ENCODE peak calls at places on chromosomes 4 and X, in ten cellular contexts. W is transverse colon, X is ovary, C is tibial nerve, U is esophagus muscularis mucosa, Z is vagina, E is thyroid gland, Y is spleen, M is uterus, R is IMR-90. T is an unnamed sample.

GRCh38 chr4:84697615-84698201 is 114.8 kb downstream of the CDS1 start:
- DNase-seq in E (no peak), W (no peak), X (no peak), R (peak; percentile 26), Z (no peak), C (no peak), Y (no peak), M (no peak), U (no peak), T (no peak)

GRCh38 chr4:145945431-145946155 is 7.0 kb upstream of the ZNF827 start:
- DNase-seq in W (no peak), C (no peak), E (no peak), R (peak; percentile 37), M (no peak), X (no peak), Z (no peak), U (no peak), Y (no peak), T (no peak)

GRCh38 chr4:19319607-19320006 is 932.1 kb upstream of the SLIT2 start:
- DNase-seq in X (no peak), R (no peak), M (no peak), C (no peak), Y (no peak), W (no peak), U (no peak), Z (no peak), E (no peak), T (no peak)

GRCh38 chrX:46849933-46850332 is 13.1 kb downstream of the RP2 start:
- DNase-seq in C (no peak), E (no peak), U (no peak), R (peak; percentile 34), Z (no peak), X (no peak), M (no peak), Y (no peak), W (no peak), T (no peak)

GRCh38 chrX:16828126-16828908 is 41.8 kb downstream of the RBBP7 start:
- DNase-seq in X (peak; percentile 76), E (peak; percentile 18), U (no peak), R (peak; percentile 91), Z (no peak), M (peak; percentile 38), C (peak; percentile 15), Y (no peak), W (peak; percentile 13), T (no peak)

GRCh38 chr4:116531870-116532269 is 553.5 kb downstream of the TRAM1L1 start:
- DNase-seq in Y (no peak), W (no peak), X (no peak), R (no peak), Z (no peak), C (no peak), E (no peak), U (no peak), M (no peak), T (no peak)

GRCh38 chrX:133776072-133776471 is 209.3 kb downstream of the GPC3 start:
- DNase-seq in Z (no peak), U (no peak), R (no peak), E (peak; percentile 3), X (no peak), C (no peak), Y (no peak), M (no peak), W (peak; percentile 9), T (no peak)

GRCh38 chr4:15457401-15458201 is 12.1 kb upstream of the CC2D2A start:
- DNase-seq in E (no peak), X (no peak), Y (no peak), Z (no peak), W (no peak), M (no peak), R (peak; percentile 81), C (no peak), U (peak; percentile 68), T (no peak)

GRCh38 chr4:56656346-56656643 is 24.8 kb downstream of the HOPX start:
- DNase-seq in X (no peak), E (no peak), R (no peak), M (peak; percentile 37), U (no peak), W (peak; percentile 49), C (no peak), Z (no peak), Y (peak; percentile 87), T (no peak)

GRCh38 chrX:150897371-150898319 is 823 bp downstream of the CD99L2 start:
- DNase-seq in R (no peak), E (peak; percentile 41), C (no peak), Z (no peak), X (no peak), U (no peak), W (peak; percentile 35), M (no peak), Y (peak; percentile 85), T (peak; percentile 19)

GRCh38 chrX:10813761-10814160 is 193.4 kb upstream of the MID1 start:
- DNase-seq in M (no peak), X (no peak), U (no peak), W (no peak), Y (no peak), R (no peak), Z (no peak), E (no peak), C (no peak), T (no peak)

GRCh38 chr4:176492648-176493302 is 173.0 kb downstream of the SPCS3 start:
- DNase-seq in M (no peak), Y (no peak), R (peak; percentile 34), E (no peak), C (no peak), U (no peak), W (no peak), X (no peak), Z (no peak), T (no peak)

GRCh38 chr4:182843813-182844325 is 73.3 kb downstream of the DCTD start:
- DNase-seq in R (no peak), W (no peak), Y (peak; percentile 62), C (no peak), M (no peak), U (no peak), E (no peak), X (no peak), Z (no peak), T (no peak)

GRCh38 chr4:101256222-101256621 is 91.1 kb downstream of the PPP3CA start:
- DNase-seq in E (no peak), C (no peak), Y (no peak), M (no peak), W (no peak), R (no peak), U (no peak), X (no peak), Z (no peak), T (no peak)

GRCh38 chr4:85777908-85778808 is 303.2 kb downstream of the ARHGAP24 start:
- DNase-seq in Y (no peak), M (no peak), W (no peak), Z (no peak), C (no peak), U (no peak), E (no peak), R (no peak), X (no peak), T (no peak)

GRCh38 chrX:40933132-40934078 is 151.8 kb upstream of the USP9X start:
- DNase-seq in X (no peak), C (no peak), W (no peak), U (no peak), R (peak; percentile 65), Z (no peak), M (no peak), Y (no peak), E (no peak), T (peak; percentile 17)

GRCh38 chr4:185931986-185932385 is 120.0 kb upstream of the SORBS2 start:
- DNase-seq in M (no peak), U (peak; percentile 50), E (no peak), Y (no peak), Z (no peak), X (no peak), C (no peak), R (no peak), W (no peak), T (no peak)
- H3K4me3 ChIP-seq in M (no peak overlapping the region), U (no peak overlapping the region), E (no peak overlapping the region), Y (peak overlapping the region; percentile 25), Z (no peak overlapping the region), X (no peak overlapping the region), C (no peak overlapping the region), R (no peak overlapping the region), W (no peak overlapping the region), T (no peak overlapping the region)

GRCh38 chrX:20253232-20253543 is 13.5 kb downstream of the RPS6KA3 start:
- DNase-seq in C (no peak), R (no peak), E (no peak), W (no peak), Z (no peak), X (no peak), Y (no peak), U (no peak), M (no peak), T (no peak)

GRCh38 chrX:20248592-20249192 is 18.0 kb downstream of the RPS6KA3 start:
- DNase-seq in W (no peak), C (no peak), X (no peak), Y (no peak), E (no peak), R (no peak), M (no peak), U (no peak), Z (no peak), T (no peak)

GRCh38 chrX:20254712-20255299 is 11.9 kb downstream of the RPS6KA3 start:
- DNase-seq in R (peak; percentile 71), M (no peak), E (no peak), W (no peak), U (no peak), C (no peak), Z (no peak), Y (no peak), X (no peak), T (no peak)

GRCh38 chrX:20252392-20253231 is 14.1 kb downstream of the RPS6KA3 start:
- DNase-seq in X (no peak), W (peak; percentile 81), Y (peak; percentile 82), M (no peak), Z (no peak), R (peak; percentile 45), C (no peak), U (no peak), E (peak; percentile 29), T (peak; percentile 22)
- TF ChIP-seq CTCF in X (no peak), W (peak; percentile 55), Y (peak; percentile 73), M (peak; percentile 9), Z (no peak), R (peak; percentile 72), C (peak; percentile 53), U (peak; percentile 43), E (peak; percentile 28), T (no peak)

DNA sequence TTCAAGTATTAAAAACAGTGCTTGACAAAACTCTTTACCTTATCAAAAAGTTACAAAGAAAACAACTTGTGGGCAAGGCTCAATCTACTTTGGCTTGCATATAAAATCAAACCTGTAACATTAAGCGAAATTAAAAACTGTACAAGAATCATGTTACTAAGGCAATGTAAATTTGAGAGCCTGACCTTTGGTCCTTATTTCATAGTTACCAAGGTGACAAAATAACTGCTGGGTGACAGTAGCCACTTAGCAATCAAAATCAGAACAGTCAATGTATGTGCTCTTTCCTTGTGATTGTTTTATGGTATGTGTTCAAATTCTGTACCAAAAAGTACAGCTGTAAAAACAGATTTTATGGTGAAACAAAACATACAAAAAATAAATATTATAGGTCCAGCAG is 204.0 kb downstream of the RASL11B start:
- DNase-seq in X (no peak), W (no peak), Z (no peak), U (no peak), C (no peak), Y (no peak), E (no peak), R (no peak), M (no peak), T (no peak)
- TF ChIP-seq POLR2A in X (no peak), W (no peak), Z (no peak), U (no peak), C (no peak), Y (no peak), E (no peak), R (no peak), M (no peak), T (no peak)

GRCh38 chrX:30654989-30655607 is 1.9 kb downstream of the GK start:
- DNase-seq in R (peak; percentile 64), E (peak; percentile 13), M (no peak), C (no peak), X (no peak), Y (no peak), W (no peak), U (no peak), Z (no peak), T (no peak)
- H3K4me3 ChIP-seq in R (peak overlapping the region; percentile 42), E (no peak overlapping the region), M (no peak overlapping the region), C (no peak overlapping the region), X (no peak overlapping the region), Y (no peak overlapping the region), W (no peak overlapping the region), U (no peak overlapping the region), Z (no peak overlapping the region), T (no peak overlapping the region)